ENCODE peak calls at places on chromosomes 16 and 17, in four cellular contexts. J, Q, X and U are unnamed samples. For H3K9me1, the result is how much of the 10 kb centered on the place peaks cover.

GRCh38 chr17:75693500-75694481 is 26.7 kb downstream of the SAP30BP start:
- DNase-seq in J (peak), Q (no peak), X (no peak), U (peak)

GRCh38 chr17:72600934-72601333 is 480.1 kb downstream of the SOX9 start:
- DNase-seq in J (peak), Q (no peak), X (no peak), U (no peak)

GRCh38 chr17:5139454-5139725 is 23.6 kb downstream of the USP6 start:
- DNase-seq in J (no peak), Q (no peak), X (no peak), U (no peak)

GRCh38 chr17:36740157-36740556 is 138.8 kb downstream of the MRM1 start:
- DNase-seq in J (no peak), Q (no peak), X (no peak), U (no peak)

GRCh38 chr17:55334285-55334684 is 69.5 kb downstream of the HLF start:
- DNase-seq in J (no peak), Q (no peak), X (no peak), U (no peak)

GRCh38 chr17:258906-259305 is 77.5 kb upstream of the DOC2B start:
- DNase-seq in J (no peak), Q (no peak), X (no peak), U (no peak)

GRCh38 chr16:81366316-81366932 is 51.7 kb downstream of the GAN start:
- DNase-seq in J (peak), Q (no peak), X (peak), U (peak)

GRCh38 chr17:81511800-81512559 is 619 bp downstream of the ACTG1 start:
- DNase-seq in J (no peak), Q (no peak), X (no peak), U (peak)

GRCh38 chr17:44971776-44972483 is 3.8 kb upstream of the C1QL1 start:
- DNase-seq in J (peak), Q (no peak), X (no peak), U (no peak)

GRCh38 chr16:54241525-54241924 is 45.1 kb downstream of the IRX3 start:
- DNase-seq in J (no peak), Q (no peak), X (no peak), U (no peak)

GRCh38 chr16:8634991-8635736 is 13.7 kb downstream of the METTL22 start:
- DNase-seq in J (peak), Q (no peak), X (peak), U (no peak)

GRCh38 chr16:53775821-53776431 is 72.0 kb downstream of the FTO start:
- DNase-seq in J (peak), Q (peak), X (no peak), U (no peak)

GRCh38 chr16:20302389-20302788 is 24.9 kb downstream of the GP2 start:
- DNase-seq in J (no peak), Q (no peak), X (no peak), U (no peak)

GRCh38 chr17:42312285-42313130 is 24.2 kb downstream of the STAT5A start:
- DNase-seq in J (peak), Q (no peak), X (peak), U (peak)

GRCh38 chr17:57902117-57902799 is 52.4 kb upstream of the MRPS23 start:
- DNase-seq in J (no peak), Q (no peak), X (no peak), U (no peak)

GRCh38 chr17:19347323-19348080 is 15.0 kb downstream of the B9D1 start:
- DNase-seq in J (no peak), Q (no peak), X (no peak), U (no peak)

GRCh38 chr17:40325156-40326013 is 16.4 kb downstream of the RARA start:
- DNase-seq in J (no peak), Q (no peak), X (no peak), U (no peak)

GRCh38 chr16:29738514-29738913 is 7.3 kb downstream of the C16orf54 start:
- DNase-seq in J (no peak), Q (no peak), X (no peak), U (no peak)

GRCh38 chr17:42806249-42806648 is 7.6 kb downstream of the CNTD1 start:
- DNase-seq in J (no peak), Q (no peak), X (no peak), U (no peak)

GRCh38 chr17:64200080-64201042 is 62.7 kb downstream of the TEX2 start:
- DNase-seq in J (peak), Q (no peak), X (no peak), U (no peak)

GRCh38 chr17:82317394-82318168 is at the start of gene CD7:
- DNase-seq in J (no peak), Q (no peak), X (no peak), U (no peak)

GRCh38 chr16:56669005-56669839 is at the start of gene MT1H:
- DNase-seq in J (no peak), Q (no peak), X (no peak), U (no peak)

GRCh38 chr17:34980353-34980680 is at the start of gene LIG3:
- DNase-seq in J (peak), Q (peak), X (peak), U (peak)

GRCh38 chr17:49217651-49218413 is 7.3 kb downstream of the ABI3 start:
- DNase-seq in J (no peak), Q (no peak), X (no peak), U (no peak)

GRCh38 chr17:34556384-34556783 is 23.0 kb upstream of the TMEM132E start:
- DNase-seq in J (peak), Q (peak), X (peak), U (no peak)

GRCh38 chr17:80785477-80786178 is 206.0 kb upstream of the CHMP6 start:
- DNase-seq in J (no peak), Q (no peak), X (no peak), U (no peak)

GRCh38 chr16:57837305-57838125 is 35.2 kb upstream of the KIFC3 start:
- DNase-seq in J (no peak), Q (no peak), X (no peak), U (no peak)

GRCh38 chr17:59837362-59838195 is 55.2 kb downstream of the TUBD1 start:
- DNase-seq in J (peak), Q (peak), X (peak), U (peak)

GRCh38 chr16:19549688-19550087 is 5.8 kb upstream of the VPS35L start:
- DNase-seq in J (no peak), Q (no peak), X (no peak), U (no peak)

GRCh38 chr16:87855852-87856715 is 13.2 kb downstream of the SLC7A5 start:
- DNase-seq in J (peak), Q (no peak), X (no peak), U (no peak)

DNA sequence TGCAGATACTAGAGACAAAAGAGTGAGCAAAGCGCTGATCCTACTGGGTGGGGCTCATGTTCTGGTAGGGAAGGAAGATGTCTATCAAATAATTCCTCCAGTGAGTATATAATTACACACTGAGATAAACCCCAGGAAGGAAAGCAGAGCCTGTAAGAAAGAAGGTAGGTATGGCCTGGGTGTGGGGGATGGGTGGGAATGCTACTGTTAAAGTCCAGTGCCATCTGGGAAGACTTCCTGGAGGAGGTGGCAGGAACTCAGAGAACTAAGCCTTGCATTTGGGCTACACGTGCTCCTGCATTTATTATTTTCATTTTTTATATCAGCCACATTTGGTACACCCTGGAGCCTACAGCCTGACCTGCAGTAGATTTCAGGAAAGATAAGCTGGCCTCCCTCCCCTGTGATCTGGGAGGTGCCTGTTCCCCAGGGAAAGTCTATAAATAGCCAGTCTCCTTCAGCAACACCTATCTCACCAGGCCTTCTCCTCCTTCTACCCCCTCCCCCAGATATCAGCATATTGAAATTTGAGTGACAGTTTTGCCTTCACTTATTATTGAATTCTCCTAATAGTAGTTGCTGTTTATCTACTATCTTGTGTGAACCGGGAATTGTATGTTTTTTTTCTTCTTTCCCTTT is 11.5 kb downstream of the ATP2C2 start:
- DNase-seq in J (no peak), Q (no peak), X (no peak), U (no peak)
- H3K27ac ChIP-seq in J (no peak), Q (no peak), X (no peak), U (no peak)

DNA sequence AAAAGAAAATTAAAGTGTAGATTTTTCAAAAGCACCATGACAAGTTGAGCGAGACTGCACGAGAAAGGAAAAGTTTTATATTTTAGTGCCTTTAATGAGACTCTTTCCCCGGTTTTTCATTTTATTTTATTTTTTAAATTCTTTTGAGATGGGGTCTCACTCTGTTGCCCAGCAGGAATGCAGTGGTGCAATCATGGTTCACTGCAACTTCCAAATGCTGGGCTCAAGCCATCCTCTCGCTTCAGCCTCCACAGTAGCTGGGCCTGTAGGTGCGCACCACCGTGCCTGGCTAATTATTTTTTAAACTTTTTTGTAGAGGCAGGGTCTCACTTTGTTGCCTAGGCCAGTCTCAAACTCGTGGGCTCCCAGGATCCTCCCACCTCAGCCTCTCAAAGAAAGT is 5.7 kb upstream of the ATP2A3 start:
- DNase-seq in J (no peak), Q (no peak), X (no peak), U (no peak)
- H3K9me1 ChIP-seq in J (under half), Q (under half), X (under half), U (under half)

DNA sequence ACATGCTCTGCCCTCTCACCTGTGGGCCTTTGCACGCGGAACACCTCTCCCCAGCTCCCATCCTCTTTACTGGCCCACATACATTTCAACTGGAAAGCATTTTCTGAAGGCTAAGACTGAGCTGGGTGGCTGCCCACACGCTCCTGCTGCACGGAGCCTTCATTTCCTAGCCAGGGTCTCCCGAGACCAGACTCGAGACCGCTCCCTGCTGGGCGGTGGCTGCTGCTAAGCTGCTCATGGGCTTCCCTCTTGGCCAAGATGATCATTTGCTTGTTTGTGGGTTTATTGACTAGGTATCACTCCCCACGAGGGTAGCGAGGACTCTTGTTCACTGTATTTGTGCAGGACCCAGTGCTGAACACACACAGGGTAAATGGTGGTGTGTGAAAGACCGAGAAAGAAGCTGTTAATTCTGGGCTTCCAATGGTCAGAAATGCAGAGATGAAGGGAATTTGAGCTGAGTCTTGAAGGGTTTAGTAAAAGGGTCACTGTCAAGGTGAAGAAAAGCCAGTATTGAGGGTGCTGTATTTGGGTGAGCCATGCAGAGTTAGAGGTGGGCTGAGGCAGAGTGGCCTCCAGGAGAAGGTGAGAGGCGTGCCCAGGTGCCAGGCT is 907 bp downstream of the TRAPPC2L start:
- DNase-seq in J (peak), Q (peak), X (peak), U (peak)
- H3K27ac ChIP-seq in J (peak), Q (peak), X (peak), U (peak)

GRCh38 chr17:17412331-17412730 is 64.5 kb upstream of the MED9 start:
- DNase-seq in J (peak), Q (no peak), X (no peak), U (peak)
- H3K9me1 ChIP-seq in J (under half), Q (under half), X (under half), U (under half)